ENCODE peak calls at places on chromosomes 13 and 19, in four cellular contexts. Y, L, I and U are unnamed samples.

GRCh38 chr13:53191091-53191490 is 162.5 kb downstream of the OLFM4 start:
- DNase-seq in Y (no peak), L (no peak), I (no peak), U (no peak)

GRCh38 chr13:32007494-32007893 is 24.1 kb upstream of the FRY start:
- DNase-seq in Y (no peak), L (no peak), I (no peak), U (no peak)

GRCh38 chr19:8935460-8935859 is 74.7 kb downstream of the MUC16 start:
- DNase-seq in Y (no peak), L (no peak), I (no peak), U (no peak)

GRCh38 chr13:50448535-50448981 is 394.9 kb downstream of the DLEU7 start:
- DNase-seq in Y (no peak), L (no peak), I (no peak), U (no peak)

GRCh38 chr13:75550159-75550567 is 572 bp downstream of the UCHL3 start:
- DNase-seq in Y (peak), L (peak), I (no peak), U (no peak)

GRCh38 chr19:8699908-8700307 is 1.3 kb upstream of the ACTL9 start:
- DNase-seq in Y (no peak), L (no peak), I (no peak), U (no peak)

GRCh38 chr13:52010890-52011689 is at the start of gene ATP7B:
- DNase-seq in Y (peak), L (peak), I (no peak), U (peak)

GRCh38 chr13:33472446-33472845 is 186.9 kb upstream of the STARD13 start:
- DNase-seq in Y (no peak), L (no peak), I (no peak), U (no peak)

GRCh38 chr19:19420570-19421301 is 15.3 kb downstream of the GATAD2A start:
- DNase-seq in Y (no peak), L (no peak), I (peak), U (no peak)

GRCh38 chr19:29810504-29810871 is 1.3 kb upstream of the CCNE1 start:
- DNase-seq in Y (peak), L (no peak), I (no peak), U (no peak)

GRCh38 chr13:46057251-46058015 is 4.9 kb upstream of the ZC3H13 start:
- DNase-seq in Y (no peak), L (no peak), I (no peak), U (no peak)

GRCh38 chr19:30360378-30361106 is 11.6 kb upstream of the ZNF536 start:
- DNase-seq in Y (no peak), L (no peak), I (no peak), U (no peak)

GRCh38 chr19:23249911-23250649 is at the start of gene ZNF724:
- DNase-seq in Y (peak), L (peak), I (peak), U (peak)

GRCh38 chr19:43464089-43464775 is 1.2 kb downstream of the LYPD3 start:
- DNase-seq in Y (peak), L (no peak), I (no peak), U (peak)

GRCh38 chr13:50543767-50544166 is 299.7 kb downstream of the DLEU7 start:
- DNase-seq in Y (no peak), L (no peak), I (no peak), U (no peak)

GRCh38 chr13:106133025-106133424 is 402.4 kb downstream of the EFNB2 start:
- DNase-seq in Y (no peak), L (no peak), I (no peak), U (no peak)

GRCh38 chr19:670609-671075 is 5.5 kb upstream of the FSTL3 start:
- DNase-seq in Y (no peak), L (peak), I (no peak), U (no peak)

GRCh38 chr13:76812206-76812882 is 73.9 kb downstream of the KCTD12 start:
- DNase-seq in Y (no peak), L (no peak), I (no peak), U (no peak)

GRCh38 chr13:53131361-53131760 is 102.7 kb downstream of the OLFM4 start:
- DNase-seq in Y (no peak), L (no peak), I (no peak), U (no peak)

GRCh38 chr13:72004236-72004635 is 137.2 kb upstream of the DACH1 start:
- DNase-seq in Y (no peak), L (no peak), I (no peak), U (no peak)

GRCh38 chr19:1038995-1039645 is 787 bp upstream of the ABCA7 start:
- DNase-seq in Y (no peak), L (no peak), I (no peak), U (no peak)

GRCh38 chr19:55206664-55207500 is 2.4 kb downstream of the PTPRH start:
- DNase-seq in Y (peak), L (peak), I (no peak), U (peak)

GRCh38 chr13:86002921-86003488 is 203.8 kb upstream of the SLITRK6 start:
- DNase-seq in Y (no peak), L (no peak), I (no peak), U (no peak)

GRCh38 chr19:41740415-41741243 is 14.7 kb upstream of the CEACAM6 start:
- DNase-seq in Y (no peak), L (no peak), I (no peak), U (no peak)

GRCh38 chr19:28867978-28868377 is 345.0 kb downstream of the UQCRFS1 start:
- DNase-seq in Y (no peak), L (no peak), I (no peak), U (no peak)

GRCh38 chr13:91580749-91581148 is 182.3 kb downstream of the GPC5 start:
- DNase-seq in Y (no peak), L (no peak), I (no peak), U (no peak)

GRCh38 chr13:97160421-97160820 is 61.7 kb upstream of the MBNL2 start:
- DNase-seq in Y (no peak), L (no peak), I (no peak), U (no peak)

GRCh38 chr19:23999821-24000610 is 85.3 kb downstream of the ZNF726 start:
- DNase-seq in Y (no peak), L (no peak), I (no peak), U (no peak)

GRCh38 chr19:40718774-40719391 is 2.0 kb downstream of the ITPKC start:
- DNase-seq in Y (peak), L (peak), I (peak), U (no peak)

GRCh38 chr19:35736913-35737886 is 5.1 kb downstream of the IGFLR1 start:
- DNase-seq in Y (no peak), L (no peak), I (no peak), U (no peak)

GRCh38 chr13:98429081-98429480 is 147.8 kb downstream of the STK24 start:
- DNase-seq in Y (no peak), L (no peak), I (no peak), U (no peak)

GRCh38 chr13:98429531-98429930 is 147.4 kb downstream of the STK24 start:
- DNase-seq in Y (no peak), L (no peak), I (no peak), U (no peak)

GRCh38 chr13:98432638-98433037 is 144.3 kb downstream of the STK24 start:
- DNase-seq in Y (no peak), L (no peak), I (no peak), U (no peak)

GRCh38 chr13:98428256-98428966 is 148.5 kb downstream of the STK24 start:
- DNase-seq in Y (no peak), L (no peak), I (no peak), U (no peak)

GRCh38 chr13:98429977-98430785 is 146.7 kb downstream of the STK24 start:
- DNase-seq in Y (no peak), L (no peak), I (no peak), U (no peak)
- TF ChIP-seq CBX5 in Y (no peak), L (no peak), I (no peak), U (no peak)

GRCh38 chr13:41059466-41059865 is 1.8 kb upstream of the WBP4 start:
- DNase-seq in Y (no peak), L (no peak), I (no peak), U (no peak)

GRCh38 chr13:41059896-41060722 is 1.2 kb upstream of the WBP4 start:
- DNase-seq in Y (peak), L (peak), I (peak), U (peak)

GRCh38 chr13:41061075-41061913 is at the start of gene WBP4:
- DNase-seq in Y (peak), L (peak), I (peak), U (peak)

GRCh38 chr13:41061914-41062837 is 867 bp downstream of the WBP4 start:
- DNase-seq in Y (peak), L (no peak), I (no peak), U (no peak)

GRCh38 chr13:41060723-41061074 is 610 bp upstream of the WBP4 start:
- DNase-seq in Y (peak), L (peak), I (peak), U (peak)
- TF ChIP-seq CBX5 in Y (no peak), L (no peak), I (no peak), U (no peak)

DNA sequence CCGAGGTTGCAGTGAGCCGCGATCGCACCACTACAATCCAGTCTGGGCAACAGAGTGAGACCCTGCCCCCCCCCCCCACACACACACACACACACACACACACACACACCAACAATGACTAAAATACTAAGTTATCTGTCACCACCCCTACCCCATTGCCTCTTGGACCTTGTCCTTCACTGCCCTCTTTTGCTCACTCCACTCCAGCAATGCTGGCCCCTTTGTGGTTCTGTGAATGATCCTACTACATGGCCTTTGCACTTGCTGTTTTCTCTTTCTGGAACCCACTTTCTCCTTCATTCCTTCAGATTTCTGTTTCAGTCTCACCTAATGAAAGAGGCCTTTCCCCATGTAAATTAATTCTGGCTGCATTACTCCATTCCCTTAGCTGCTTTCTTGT is 2.6 kb upstream of the SAMD4B start:
- DNase-seq in Y (no peak), L (peak), I (no peak), U (no peak)
- TF ChIP-seq CBX5 in Y (no peak), L (no peak), I (no peak), U (no peak)

GRCh38 chr19:4877753-4878490 is 10.5 kb upstream of the PLIN3 start:
- DNase-seq in Y (no peak), L (no peak), I (no peak), U (no peak)
- TF ChIP-seq CBX5 in Y (no peak), L (no peak), I (no peak), U (no peak)

DNA sequence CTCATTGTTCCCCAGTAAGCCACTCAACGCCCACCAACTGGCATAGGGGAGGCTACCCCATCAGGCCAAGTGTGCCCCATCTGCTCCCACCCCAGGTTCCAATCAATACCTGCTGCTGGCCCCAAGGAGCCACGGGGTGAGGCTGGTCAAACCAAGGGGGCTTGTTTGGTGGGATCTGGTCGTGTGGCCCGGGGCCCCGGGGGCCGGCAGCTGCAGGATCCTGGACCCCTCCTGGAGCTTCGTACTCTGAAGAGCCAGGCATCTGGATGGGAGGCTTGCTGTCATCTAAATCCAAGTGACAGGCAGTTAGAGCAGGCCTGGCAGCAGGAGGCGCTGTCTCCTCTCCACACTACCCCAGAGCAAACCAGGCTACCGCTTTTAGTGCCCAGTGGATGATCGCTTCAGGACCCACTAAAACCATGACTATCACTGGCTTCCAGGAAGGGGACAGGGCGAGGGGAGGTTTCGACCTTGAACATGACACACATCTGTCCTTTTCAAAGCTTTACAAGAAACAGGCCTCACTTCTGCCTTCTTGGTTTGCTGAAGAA is 14.2 kb downstream of the CHERP start:
- DNase-seq in Y (peak), L (no peak), I (no peak), U (peak)
- TF ChIP-seq CBX5 in Y (no peak), L (no peak), I (no peak), U (no peak)

DNA sequence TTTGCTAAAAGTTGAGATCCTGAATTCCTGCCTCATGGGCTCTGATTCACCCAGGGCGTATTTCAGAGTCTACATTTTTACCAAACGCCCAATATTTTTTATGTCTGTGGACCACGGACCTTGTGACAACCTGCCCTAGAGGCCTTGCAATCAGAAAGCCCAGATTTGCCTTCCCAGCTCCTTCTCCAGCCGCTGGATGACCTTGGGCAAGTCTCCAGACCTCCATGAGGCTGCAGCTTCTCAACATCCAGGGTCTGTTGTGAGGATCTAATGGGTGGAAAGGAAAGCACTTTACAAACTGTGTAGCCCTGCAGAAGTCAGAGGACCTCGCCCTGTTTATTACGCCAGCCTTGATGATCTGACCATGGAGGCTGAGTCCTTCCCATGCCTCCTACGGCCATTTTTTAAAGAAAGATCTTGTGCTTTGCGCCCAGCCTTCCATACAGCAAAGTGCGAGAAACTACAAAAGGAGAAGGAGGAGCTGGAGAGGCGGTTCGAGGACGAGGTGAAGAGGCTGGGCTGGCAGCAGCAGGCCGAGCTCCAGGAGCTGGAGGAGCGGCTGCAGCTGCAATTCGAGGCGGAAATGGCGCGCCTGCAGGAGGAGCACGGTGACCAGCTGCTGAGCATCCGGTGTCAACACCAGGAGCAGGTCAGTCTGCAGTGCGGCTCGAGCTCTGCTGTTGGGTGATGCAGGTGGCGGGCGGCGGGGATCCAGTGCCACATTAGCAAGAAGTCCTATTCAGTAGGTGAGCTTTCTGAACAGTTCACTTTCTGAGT is 115.6 kb downstream of the SLC7A1 start:
- DNase-seq in Y (no peak), L (no peak), I (no peak), U (no peak)
- TF ChIP-seq CBX5 in Y (no peak), L (no peak), I (no peak), U (no peak)

DNA sequence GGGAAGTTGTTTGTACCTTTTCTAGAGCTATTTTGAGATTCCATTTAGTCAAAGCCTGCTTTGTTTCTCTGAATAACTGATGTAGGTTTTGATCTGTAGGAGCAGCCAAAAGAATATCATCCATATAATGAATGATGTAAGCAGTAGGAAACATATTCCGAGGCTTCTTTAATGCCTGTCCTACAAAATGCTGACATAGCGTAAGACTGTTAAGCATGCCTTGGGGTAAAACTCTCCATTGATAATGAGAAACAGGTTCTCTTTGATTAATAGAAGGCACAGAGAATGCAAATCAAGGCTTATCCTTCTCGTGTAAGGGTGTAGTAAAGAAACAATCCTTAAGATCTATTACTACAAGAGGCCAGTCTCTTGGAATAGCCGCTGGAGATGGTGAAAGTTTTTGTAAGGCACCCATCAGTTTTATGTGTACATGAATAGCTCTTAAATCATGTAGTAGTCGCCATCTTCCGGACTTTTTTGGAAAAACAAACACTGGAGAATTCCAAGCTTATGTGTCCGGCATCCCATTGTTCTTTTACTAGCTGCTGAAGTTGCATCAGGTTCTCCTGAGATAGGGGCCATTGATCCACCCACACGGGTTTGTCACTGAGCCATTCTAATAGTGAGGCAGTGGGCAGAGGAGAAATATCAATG is 13.5 kb downstream of the FPR3 start:
- DNase-seq in Y (peak), L (peak), I (no peak), U (no peak)
- TF ChIP-seq CBX5 in Y (no peak), L (no peak), I (no peak), U (no peak)

DNA sequence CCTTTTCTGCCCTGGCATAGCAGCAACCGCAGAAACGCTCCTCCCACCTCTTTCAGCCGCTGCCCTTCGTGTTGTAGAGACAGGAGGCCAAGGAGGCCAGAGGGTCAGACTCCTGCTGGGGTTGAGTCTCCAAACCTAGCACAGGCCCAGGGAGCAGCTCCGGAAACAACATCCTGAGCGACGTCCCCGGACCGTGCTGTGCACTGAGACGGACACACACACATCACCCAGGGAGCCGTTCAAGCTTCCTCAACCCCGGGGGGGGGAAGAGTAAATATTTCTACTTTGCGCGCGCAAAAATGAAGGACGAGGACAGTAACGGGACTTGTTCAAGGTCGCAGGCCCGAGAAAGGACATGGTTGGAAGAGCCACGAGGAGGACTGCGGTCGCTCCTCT is 657 bp downstream of the ZNF550 start:
- DNase-seq in Y (peak), L (peak), I (no peak), U (no peak)
- TF ChIP-seq CBX5 in Y (no peak), L (no peak), I (no peak), U (no peak)

GRCh38 chr19:47255947-47256687 is at the start of gene CCDC9:
- DNase-seq in Y (no peak), L (peak), I (peak), U (peak)

GRCh38 chr19:47258895-47259555 is 2.7 kb downstream of the CCDC9 start:
- DNase-seq in Y (no peak), L (no peak), I (no peak), U (no peak)

GRCh38 chr19:47258434-47258833 is 2.1 kb downstream of the CCDC9 start:
- DNase-seq in Y (no peak), L (no peak), I (no peak), U (no peak)

GRCh38 chr19:47256688-47257410 is 524 bp downstream of the CCDC9 start:
- DNase-seq in Y (peak), L (peak), I (peak), U (peak)

GRCh38 chr19:47257411-47258169 is 1.3 kb downstream of the CCDC9 start:
- DNase-seq in Y (no peak), L (no peak), I (no peak), U (no peak)
- TF ChIP-seq CBX5 in Y (no peak), L (no peak), I (no peak), U (no peak)

GRCh38 chr19:49656456-49657109 is 9.1 kb downstream of the IRF3 start:
- DNase-seq in Y (no peak), L (no peak), I (no peak), U (no peak)

GRCh38 chr19:49654581-49654980 is 11.1 kb downstream of the IRF3 start:
- DNase-seq in Y (no peak), L (no peak), I (no peak), U (no peak)

GRCh38 chr19:49658139-49658517 is 7.5 kb downstream of the IRF3 start:
- DNase-seq in Y (no peak), L (no peak), I (no peak), U (no peak)

GRCh38 chr19:49657493-49658138 is 8.0 kb downstream of the IRF3 start:
- DNase-seq in Y (no peak), L (no peak), I (no peak), U (no peak)

GRCh38 chr19:49655570-49656455 is 9.8 kb downstream of the IRF3 start:
- DNase-seq in Y (no peak), L (no peak), I (no peak), U (no peak)
- TF ChIP-seq CBX5 in Y (no peak), L (no peak), I (no peak), U (no peak)